ENCODE peak calls at places on chromosomes 11 and 22, in five cellular contexts. One of them, this sample, is unnamed.

GRCh38 chr11:58561394-58562102 is 14.1 kb downstream of the LPXN start:
- DNase-seq in activated B cell treated with CpG ODN at 0.5 μM for 24 hours: no peak
- DNase-seq in T follicular helper cell: no peak
- DNase-seq in AG09309: no peak
- DNase-seq in HFFc6: no peak
- DNase-seq in this sample: no peak

GRCh38 chr11:22433066-22433450 is 94.9 kb downstream of the SLC17A6 start:
- DNase-seq in activated B cell treated with CpG ODN at 0.5 μM for 24 hours: no peak
- DNase-seq in T follicular helper cell: no peak
- DNase-seq in AG09309: no peak
- DNase-seq in HFFc6: no peak
- DNase-seq in this sample: no peak

GRCh38 chr11:71568707-71569349 is 3.5 kb downstream of the KRTAP5-10 start:
- DNase-seq in activated B cell treated with CpG ODN at 0.5 μM for 24 hours: no peak
- DNase-seq in T follicular helper cell: no peak
- DNase-seq in AG09309: no peak
- DNase-seq in HFFc6: peak; percentile 60
- DNase-seq in this sample: no peak

GRCh38 chr22:27642104-27642800 is 159.3 kb downstream of the MN1 start:
- DNase-seq in activated B cell treated with CpG ODN at 0.5 μM for 24 hours: no peak
- DNase-seq in T follicular helper cell: no peak
- DNase-seq in AG09309: no peak
- DNase-seq in HFFc6: no peak
- DNase-seq in this sample: no peak

GRCh38 chr11:64661146-64661545 is 61.9 kb downstream of the NRXN2 start:
- DNase-seq in activated B cell treated with CpG ODN at 0.5 μM for 24 hours: no peak
- DNase-seq in T follicular helper cell: no peak
- DNase-seq in AG09309: peak; percentile 41
- DNase-seq in HFFc6: peak; percentile 43
- DNase-seq in this sample: no peak

GRCh38 chr11:65773784-65774411 is 6.9 kb downstream of the AP5B1 start:
- DNase-seq in activated B cell treated with CpG ODN at 0.5 μM for 24 hours: no peak
- DNase-seq in T follicular helper cell: no peak
- DNase-seq in AG09309: no peak
- DNase-seq in HFFc6: no peak
- DNase-seq in this sample: no peak

GRCh38 chr11:3037945-3038271 is 19.3 kb downstream of the CARS1 start:
- DNase-seq in activated B cell treated with CpG ODN at 0.5 μM for 24 hours: no peak
- DNase-seq in T follicular helper cell: no peak
- DNase-seq in AG09309: no peak
- DNase-seq in HFFc6: no peak
- DNase-seq in this sample: no peak

GRCh38 chr22:39820266-39820665 is 73.3 kb downstream of the ENTHD1 start:
- DNase-seq in activated B cell treated with CpG ODN at 0.5 μM for 24 hours: no peak
- DNase-seq in T follicular helper cell: no peak
- DNase-seq in AG09309: peak; percentile 3
- DNase-seq in HFFc6: peak; percentile 75
- DNase-seq in this sample: no peak

GRCh38 chr11:108743851-108744250 is 79.0 kb downstream of the DDX10 start:
- DNase-seq in activated B cell treated with CpG ODN at 0.5 μM for 24 hours: no peak
- DNase-seq in T follicular helper cell: no peak
- DNase-seq in AG09309: no peak
- DNase-seq in HFFc6: no peak
- DNase-seq in this sample: no peak

GRCh38 chr22:50356186-50356585 is 13.1 kb downstream of the PPP6R2 start:
- DNase-seq in activated B cell treated with CpG ODN at 0.5 μM for 24 hours: no peak
- DNase-seq in T follicular helper cell: no peak
- DNase-seq in AG09309: no peak
- DNase-seq in HFFc6: no peak
- DNase-seq in this sample: no peak

GRCh38 chr11:124875401-124875800 is 10.2 kb downstream of the ROBO3 start:
- DNase-seq in activated B cell treated with CpG ODN at 0.5 μM for 24 hours: no peak
- DNase-seq in T follicular helper cell: no peak
- DNase-seq in AG09309: no peak
- DNase-seq in HFFc6: no peak
- DNase-seq in this sample: no peak

GRCh38 chr11:70502677-70503076 is 104.3 kb downstream of the CTTN start:
- DNase-seq in activated B cell treated with CpG ODN at 0.5 μM for 24 hours: no peak
- DNase-seq in T follicular helper cell: no peak
- DNase-seq in AG09309: no peak
- DNase-seq in HFFc6: no peak
- DNase-seq in this sample: no peak

GRCh38 chr11:79173615-79174014 is 267.2 kb downstream of the TENM4 start:
- DNase-seq in activated B cell treated with CpG ODN at 0.5 μM for 24 hours: no peak
- DNase-seq in T follicular helper cell: no peak
- DNase-seq in AG09309: peak; percentile 41
- DNase-seq in HFFc6: peak; percentile 77
- DNase-seq in this sample: no peak

GRCh38 chr11:65781962-65782815 is 1.4 kb upstream of the AP5B1 start:
- DNase-seq in activated B cell treated with CpG ODN at 0.5 μM for 24 hours: no peak
- DNase-seq in T follicular helper cell: no peak
- DNase-seq in AG09309: no peak
- DNase-seq in HFFc6: no peak
- DNase-seq in this sample: no peak

GRCh38 chr11:78170413-78170812 is 18.0 kb downstream of the KCTD21 start:
- DNase-seq in activated B cell treated with CpG ODN at 0.5 μM for 24 hours: no peak
- DNase-seq in T follicular helper cell: no peak
- DNase-seq in AG09309: no peak
- DNase-seq in HFFc6: no peak
- DNase-seq in this sample: no peak

GRCh38 chr22:42932857-42933782 is 76.0 kb upstream of the ARFGAP3 start:
- DNase-seq in activated B cell treated with CpG ODN at 0.5 μM for 24 hours: peak; percentile 59
- DNase-seq in T follicular helper cell: no peak
- DNase-seq in AG09309: no peak
- DNase-seq in HFFc6: peak; percentile 10
- DNase-seq in this sample: no peak

GRCh38 chr11:129611661-129612566 is 203.7 kb upstream of the TMEM45B start:
- DNase-seq in activated B cell treated with CpG ODN at 0.5 μM for 24 hours: no peak
- DNase-seq in T follicular helper cell: no peak
- DNase-seq in AG09309: no peak
- DNase-seq in HFFc6: no peak
- DNase-seq in this sample: no peak

GRCh38 chr11:60871378-60872061 is 4.2 kb downstream of the ZP1 start:
- DNase-seq in activated B cell treated with CpG ODN at 0.5 μM for 24 hours: no peak
- DNase-seq in T follicular helper cell: no peak
- DNase-seq in AG09309: no peak
- DNase-seq in HFFc6: peak; percentile 32
- DNase-seq in this sample: peak; percentile 19

GRCh38 chr11:130071211-130071712 is 1.6 kb downstream of the APLP2 start:
- DNase-seq in activated B cell treated with CpG ODN at 0.5 μM for 24 hours: no peak
- DNase-seq in T follicular helper cell: no peak
- DNase-seq in AG09309: no peak
- DNase-seq in HFFc6: peak; percentile 32
- DNase-seq in this sample: no peak

GRCh38 chr11:130511765-130512164 is 63.3 kb downstream of the ADAMTS15 start:
- DNase-seq in activated B cell treated with CpG ODN at 0.5 μM for 24 hours: no peak
- DNase-seq in T follicular helper cell: no peak
- DNase-seq in AG09309: no peak
- DNase-seq in HFFc6: no peak
- DNase-seq in this sample: no peak

GRCh38 chr11:11504071-11504470 is 117.7 kb downstream of the GALNT18 start:
- DNase-seq in activated B cell treated with CpG ODN at 0.5 μM for 24 hours: no peak
- DNase-seq in T follicular helper cell: no peak
- DNase-seq in AG09309: no peak
- DNase-seq in HFFc6: no peak
- DNase-seq in this sample: no peak

GRCh38 chr11:109853156-109853776 is 239.9 kb upstream of the ZC3H12C start:
- DNase-seq in activated B cell treated with CpG ODN at 0.5 μM for 24 hours: no peak
- DNase-seq in T follicular helper cell: no peak
- DNase-seq in AG09309: peak; percentile 62
- DNase-seq in HFFc6: peak; percentile 64
- DNase-seq in this sample: no peak

GRCh38 chr11:120125509-120125908 is 12.4 kb downstream of the TRIM29 start:
- DNase-seq in activated B cell treated with CpG ODN at 0.5 μM for 24 hours: no peak
- DNase-seq in T follicular helper cell: no peak
- DNase-seq in AG09309: no peak
- DNase-seq in HFFc6: no peak
- DNase-seq in this sample: no peak